ENCODE peak calls at places on chromosomes 1 and 21, in nine cellular contexts. V is smooth muscle cell of the brain vasculature; W is endothelial cell; D is hippocampal formation; Y is retinal pigment epithelial cell; M is GM03348; U is B cell; N is activated CD8-positive, alpha-beta memory T cell treated with anti-CD3 and anti-CD28 coated beads, Interleukin-2, amount 50 U/mL, for 48 hours; K is stromal cell of bone marrow. A is an unnamed sample.

GRCh38 chr1:234047113-234047512 is 142.6 kb downstream of the SLC35F3 start:
- DNase-seq in V (no peak), W (no peak), D (no peak), Y (no peak), M (no peak), U (no peak), N (no peak), K (peak; percentile 2), A (no peak)

GRCh38 chr1:219527994-219528393 is 84.9 kb downstream of the ZC3H11B start:
- DNase-seq in V (no peak), W (no peak), D (no peak), Y (no peak), M (no peak), U (no peak), N (no peak), K (no peak), A (no peak)

GRCh38 chr1:50978144-50978851 is 8.3 kb downstream of the CDKN2C start:
- DNase-seq in V (no peak), W (peak; percentile 47), D (peak; percentile 44), Y (no peak), M (peak; percentile 79), U (no peak), N (peak; percentile 64), K (no peak), A (peak; percentile 74)

GRCh38 chr1:192629602-192630001 is 6.3 kb upstream of the RGS13 start:
- DNase-seq in V (no peak), W (no peak), D (no peak), Y (no peak), M (no peak), U (no peak), N (no peak), K (no peak), A (peak; percentile 69)

GRCh38 chr21:37266515-37267221 is 466 bp downstream of the VPS26C start:
- DNase-seq in V (no peak), W (peak; percentile 54), D (peak; percentile 34), Y (no peak), M (peak; percentile 43), U (peak; percentile 78), N (no peak), K (no peak), A (no peak)

GRCh38 chr1:181113061-181113695 is 24.7 kb downstream of the IER5 start:
- DNase-seq in V (no peak), W (no peak), D (no peak), Y (no peak), M (peak; percentile 70), U (no peak), N (no peak), K (no peak), A (no peak)

GRCh38 chr21:35189077-35189863 is 140.2 kb upstream of the RUNX1 start:
- DNase-seq in V (no peak), W (no peak), D (no peak), Y (no peak), M (peak; percentile 84), U (peak; percentile 30), N (no peak), K (no peak), A (peak; percentile 94)

GRCh38 chr1:26542781-26543443 is 13.4 kb downstream of the RPS6KA1 start:
- DNase-seq in V (no peak), W (no peak), D (peak; percentile 24), Y (no peak), M (no peak), U (peak; percentile 62), N (no peak), K (no peak), A (peak; percentile 91)

GRCh38 chr1:226993676-226994356 is 53.7 kb downstream of the COQ8A start:
- DNase-seq in V (no peak), W (no peak), D (no peak), Y (peak; percentile 35), M (no peak), U (no peak), N (no peak), K (no peak), A (no peak)

GRCh38 chr1:71080178-71080781 is 555 bp downstream of the ZRANB2 start:
- DNase-seq in V (no peak), W (no peak), D (no peak), Y (no peak), M (peak; percentile 27), U (peak; percentile 4), N (no peak), K (no peak), A (peak; percentile 67)

GRCh38 chr1:83763281-83764095 is 235.4 kb downstream of the TTLL7 start:
- DNase-seq in V (no peak), W (no peak), D (no peak), Y (no peak), M (no peak), U (no peak), N (no peak), K (no peak), A (peak; percentile 84)

GRCh38 chr21:45533731-45534571 is 8.3 kb downstream of the SLC19A1 start:
- DNase-seq in V (no peak), W (no peak), D (no peak), Y (no peak), M (no peak), U (no peak), N (peak; percentile 47), K (no peak), A (no peak)

GRCh38 chr21:32190491-32191144 is 88.2 kb downstream of the MIS18A start:
- DNase-seq in V (no peak), W (no peak), D (no peak), Y (no peak), M (no peak), U (no peak), N (no peak), K (no peak), A (peak; percentile 42)

GRCh38 chr1:36179220-36179600 is 23.2 kb downstream of the MAP7D1 start:
- DNase-seq in V (no peak), W (no peak), D (no peak), Y (no peak), M (no peak), U (no peak), N (no peak), K (no peak), A (no peak)

GRCh38 chr1:235883261-235883927 is 16.7 kb upstream of the LYST start:
- DNase-seq in V (peak; percentile 44), W (no peak), D (peak; percentile 62), Y (peak; percentile 90), M (peak; percentile 89), U (no peak), N (no peak), K (peak; percentile 99), A (peak; percentile 29)

GRCh38 chr1:24901791-24902470 is 28.1 kb downstream of the RUNX3 start:
- DNase-seq in V (no peak), W (no peak), D (no peak), Y (no peak), M (no peak), U (peak; percentile 44), N (peak; percentile 59), K (no peak), A (no peak)

GRCh38 chr1:230005040-230005439 is 62.0 kb upstream of the GALNT2 start:
- DNase-seq in V (no peak), W (no peak), D (no peak), Y (peak; percentile 4), M (no peak), U (no peak), N (no peak), K (no peak), A (no peak)

A was measured in Karpas-422.